ENCODE peak calls at places on chromosomes 4 and X, in eight cellular contexts. E, O, S, W, F, C, K and T are unnamed samples.
A peak's percentile ranks its signal among the peaks of the same experiment; 100 is the strongest.

GRCh38 chrX:7216981-7217587 is 69.1 kb upstream of the PUDP start:
- DNase-seq in W (no peak), C (no peak), O (no peak), K (no peak), E (no peak), F (no peak), S (no peak), T (no peak)

GRCh38 chr4:88814043-88814617 is 116.5 kb upstream of the NAP1L5 start:
- DNase-seq in W (no peak), S (no peak), O (no peak), K (no peak), C (no peak), E (no peak), F (no peak), T (no peak)

GRCh38 chr4:183636923-183637322 is 22.1 kb downstream of the RWDD4 start:
- DNase-seq in O (no peak), C (no peak), F (no peak), W (no peak), K (no peak), E (peak; percentile 81), S (no peak), T (no peak)

GRCh38 chr4:61468091-61468720 is 268.1 kb downstream of the ADGRL3 start:
- DNase-seq in E (peak; percentile 13), F (no peak), S (no peak), C (no peak), O (no peak), K (no peak), W (no peak), T (no peak)

GRCh38 chr4:43690121-43690520 is 758.5 kb downstream of the KCTD8 start:
- DNase-seq in F (no peak), O (no peak), E (no peak), K (no peak), C (no peak), W (no peak), S (no peak), T (no peak)

GRCh38 chr4:89492476-89493110 is 185.0 kb upstream of the GPRIN3 start:
- DNase-seq in F (no peak), E (peak; percentile 90), S (no peak), C (peak; percentile 32), O (no peak), K (no peak), W (no peak), T (no peak)

GRCh38 chr4:141133146-141134006 is at the start of gene RNF150:
- DNase-seq in W (peak; percentile 79), C (peak; percentile 88), O (peak; percentile 3), F (no peak), E (peak; percentile 81), S (no peak), K (peak; percentile 2), T (peak; percentile 77)

GRCh38 chrX:110315541-110315940 is 2.3 kb downstream of the AMMECR1 start:
- DNase-seq in S (no peak), K (no peak), C (no peak), E (peak; percentile 30), O (no peak), F (no peak), W (no peak), T (no peak)

GRCh38 chr4:180827193-180827592 is 1416.0 kb upstream of the TENM3 start:
- DNase-seq in W (no peak), C (peak; percentile 35), E (peak; percentile 50), O (no peak), F (no peak), S (no peak), K (no peak), T (no peak)

GRCh38 chrX:51759055-51759454 is 15.8 kb downstream of the GSPT2 start:
- DNase-seq in F (no peak), S (no peak), E (no peak), O (no peak), W (no peak), C (no peak), K (no peak), T (peak; percentile 0)

GRCh38 chrX:46500054-46500453 is 45.2 kb downstream of the ZNF674 start:
- DNase-seq in K (no peak), S (no peak), O (no peak), W (no peak), E (no peak), F (no peak), C (no peak), T (no peak)

GRCh38 chr4:177480796-177481195 is 38.6 kb upstream of the AGA start:
- DNase-seq in E (peak; percentile 38), K (no peak), F (no peak), W (no peak), S (no peak), C (no peak), O (no peak), T (no peak)

GRCh38 chr4:113888006-113888405 is 91.4 kb downstream of the ARSJ start:
- DNase-seq in E (peak; percentile 85), K (no peak), F (no peak), W (no peak), O (no peak), C (no peak), S (no peak), T (no peak)

GRCh38 chr4:79964715-79965345 is 108.2 kb downstream of the ANTXR2 start:
- DNase-seq in E (no peak), O (no peak), S (no peak), C (no peak), F (no peak), W (peak; percentile 70), K (no peak), T (no peak)

GRCh38 chr4:79865253-79865652 is 207.8 kb downstream of the ANTXR2 start:
- DNase-seq in C (peak; percentile 42), K (no peak), S (no peak), W (no peak), O (no peak), E (peak; percentile 59), F (no peak), T (no peak)

GRCh38 chr4:27087306-27088045 is 226.8 kb downstream of the STIM2 start:
- DNase-seq in W (no peak), K (no peak), E (no peak), C (no peak), O (no peak), S (no peak), F (no peak), T (no peak)

GRCh38 chr4:153471691-153472080 is 5.5 kb downstream of the TMEM131L start:
- DNase-seq in K (no peak), O (peak; percentile 32), F (no peak), W (no peak), E (peak; percentile 25), C (no peak), S (no peak), T (no peak)

GRCh38 chr4:8385611-8386010 is 54.9 kb downstream of the ACOX3 start:
- DNase-seq in K (no peak), E (no peak), C (no peak), F (no peak), O (no peak), W (no peak), S (no peak), T (no peak)

GRCh38 chrX:132961511-132961910 is 3.1 kb upstream of the HS6ST2 start:
- DNase-seq in K (no peak), O (no peak), E (no peak), S (no peak), F (no peak), C (no peak), W (no peak), T (no peak)

GRCh38 chrX:151973851-151974335 is 583 bp downstream of the GABRE start:
- DNase-seq in S (no peak), E (peak; percentile 33), K (no peak), O (no peak), C (peak; percentile 20), F (no peak), W (peak; percentile 14), T (no peak)

GRCh38 chrX:40423299-40423698 is 157.5 kb upstream of the ATP6AP2 start:
- DNase-seq in O (no peak), F (no peak), S (no peak), E (no peak), W (no peak), C (peak; percentile 18), K (no peak), T (no peak)

GRCh38 chrX:134460861-134461218 is 875 bp downstream of the HPRT1 start:
- DNase-seq in S (no peak), W (no peak), C (peak; percentile 3), O (no peak), E (no peak), F (no peak), K (no peak), T (no peak)

GRCh38 chrX:124406294-124407013 is 60.1 kb downstream of the SH2D1A start:
- DNase-seq in W (peak; percentile 66), K (peak; percentile 21), C (peak; percentile 83), F (peak; percentile 16), O (peak; percentile 29), E (peak; percentile 59), S (peak; percentile 37), T (peak; percentile 37)

GRCh38 chrX:154411981-154412340 is 622 bp downstream of the TAFAZZIN start:
- DNase-seq in K (no peak), W (peak; percentile 72), F (no peak), C (peak; percentile 58), S (peak; percentile 64), O (no peak), E (peak; percentile 28), T (peak; percentile 51)

GRCh38 chr4:158172196-158172557 is 648 bp downstream of the GASK1B start:
- DNase-seq in C (no peak), K (no peak), F (no peak), W (no peak), E (peak; percentile 72), O (no peak), S (no peak), T (no peak)

GRCh38 chrX:119871245-119871598 is 311 bp downstream of the RNF113A start:
- DNase-seq in K (no peak), W (no peak), S (no peak), C (no peak), O (peak; percentile 7), F (no peak), E (no peak), T (no peak)

GRCh38 chr4:6478546-6479220 is 6.3 kb upstream of the PPP2R2C start:
- DNase-seq in W (no peak), E (no peak), O (no peak), C (no peak), S (no peak), F (no peak), K (no peak), T (no peak)